ENCODE peak calls at places on chromosomes 1 and 21, in nine cellular contexts. F, O, S, X, V, B, K, H and A are unnamed samples.

GRCh38 chr1:199124351-199124750 is 485.5 kb downstream of the PTPRC start:
- DNase-seq in S (no peak), V (no peak), F (no peak), X (no peak), B (no peak), H (no peak), O (no peak), K (peak), A (no peak)

GRCh38 chr1:109653286-109653685 is 2.6 kb upstream of the GSTM4 start:
- DNase-seq in F (no peak), K (no peak), S (no peak), O (no peak), B (no peak), V (no peak), X (no peak), H (no peak), A (no peak)

GRCh38 chr21:27275294-27275927 is 308.5 kb upstream of the ADAMTS5 start:
- DNase-seq in X (no peak), K (peak), V (no peak), H (peak), F (peak), S (no peak), O (peak), B (no peak), A (no peak)

GRCh38 chr1:54403808-54404261 is 2.4 kb downstream of the SSBP3 start:
- DNase-seq in H (peak), S (no peak), V (no peak), O (no peak), B (no peak), F (peak), K (peak), X (no peak), A (peak)

GRCh38 chr1:27496604-27497155 is 6.7 kb upstream of the WASF2 start:
- DNase-seq in K (peak), O (no peak), S (no peak), F (no peak), X (no peak), V (no peak), B (no peak), H (no peak), A (no peak)

GRCh38 chr1:175466556-175466955 is 274.0 kb upstream of the KIAA0040 start:
- DNase-seq in V (no peak), B (no peak), K (no peak), H (no peak), X (no peak), F (no peak), S (no peak), O (no peak), A (no peak)

GRCh38 chr21:36610201-36610600 is 88.7 kb upstream of the SIM2 start:
- DNase-seq in O (no peak), X (no peak), F (no peak), K (no peak), H (no peak), S (no peak), V (no peak), B (no peak), A (no peak)

GRCh38 chr1:80776286-80776685 is 1024.4 kb upstream of the ADGRL2 start:
- DNase-seq in X (no peak), F (no peak), B (no peak), S (no peak), V (no peak), K (no peak), H (peak), O (no peak), A (no peak)

GRCh38 chr1:156948708-156949107 is 28.3 kb downstream of the LRRC71 start:
- DNase-seq in V (no peak), F (no peak), H (no peak), O (no peak), B (no peak), S (no peak), K (no peak), X (no peak), A (no peak)

GRCh38 chr1:43452789-43453441 is 816 bp downstream of the HYI start:
- DNase-seq in X (no peak), K (peak), B (peak), O (no peak), F (peak), V (no peak), H (peak), S (peak), A (no peak)

GRCh38 chr1:152928671-152929070 is 18.3 kb upstream of the SPRR5 start:
- DNase-seq in V (no peak), S (no peak), H (peak), K (no peak), F (no peak), O (no peak), B (no peak), X (no peak), A (no peak)

GRCh38 chr1:145997156-145998023 is 1.0 kb upstream of the TXNIP start:
- DNase-seq in S (peak), V (peak), O (peak), H (no peak), F (no peak), B (peak), X (no peak), K (peak), A (peak)

GRCh38 chr1:219669042-219669441 is 56.1 kb upstream of the ZC3H11B start:
- DNase-seq in B (no peak), V (no peak), S (no peak), X (no peak), F (no peak), O (no peak), K (no peak), H (no peak), A (no peak)

GRCh38 chr1:44519035-44519676 is 114.1 kb downstream of the RNF220 start:
- DNase-seq in V (no peak), F (no peak), X (no peak), S (no peak), H (no peak), O (no peak), B (no peak), K (no peak), A (no peak)
- H3K4me3 ChIP-seq in V (no peak), F (no peak), X (no peak), S (no peak), H (no peak), O (no peak), B (no peak), K (no peak), A (no peak)

DNA sequence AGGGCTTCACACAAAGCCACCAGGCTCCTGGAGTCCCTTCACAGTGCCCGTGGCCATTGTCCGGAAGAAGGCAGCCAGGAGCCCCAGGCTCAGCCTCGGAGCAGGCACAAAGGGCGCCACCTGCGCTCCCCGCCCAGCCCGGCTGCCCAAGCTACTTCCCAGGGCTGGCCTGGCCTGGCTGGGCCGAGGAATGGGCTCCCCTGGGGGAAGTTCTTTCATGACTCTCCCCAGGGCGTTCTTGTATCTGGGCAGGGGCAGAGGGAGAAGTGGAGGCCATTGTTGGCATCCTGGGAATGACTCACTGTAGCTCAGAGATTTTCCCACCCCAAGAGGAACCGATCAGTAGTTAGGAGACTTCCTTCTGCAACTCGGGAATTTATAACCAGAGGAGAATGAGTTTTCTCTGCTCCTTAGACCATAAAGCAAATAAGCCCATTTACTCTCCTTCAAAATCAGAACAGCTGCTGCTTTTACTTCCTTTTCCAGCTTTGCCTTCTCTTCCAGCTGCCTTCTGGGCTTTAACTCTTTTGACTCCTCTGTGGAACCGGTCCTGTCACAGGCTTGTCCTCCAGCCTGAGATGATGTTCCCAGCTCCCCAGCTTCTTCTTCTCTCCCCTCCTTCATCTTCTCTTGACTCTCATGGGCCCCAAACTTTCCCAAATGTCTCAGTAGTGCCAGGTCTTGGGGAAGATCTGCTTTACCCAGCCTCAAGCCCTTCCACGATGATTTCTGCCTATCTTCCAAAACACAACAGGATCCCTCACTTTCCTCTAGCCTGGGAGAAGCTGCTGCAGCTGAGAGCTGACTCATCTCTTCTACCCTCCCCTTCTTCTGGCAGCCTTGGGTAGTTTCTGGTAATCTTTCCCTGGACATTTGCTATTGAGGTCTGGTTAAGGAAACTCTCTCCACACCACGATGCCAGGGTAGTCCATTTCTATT is 118.7 kb upstream of the CD34 start:
- DNase-seq in S (peak), O (no peak), B (peak), K (peak), V (no peak), H (no peak), F (no peak), X (no peak), A (no peak)
- H3K4me3 ChIP-seq in S (no peak), O (no peak), B (no peak), K (no peak), V (no peak), H (no peak), F (no peak), X (no peak), A (no peak)

DNA sequence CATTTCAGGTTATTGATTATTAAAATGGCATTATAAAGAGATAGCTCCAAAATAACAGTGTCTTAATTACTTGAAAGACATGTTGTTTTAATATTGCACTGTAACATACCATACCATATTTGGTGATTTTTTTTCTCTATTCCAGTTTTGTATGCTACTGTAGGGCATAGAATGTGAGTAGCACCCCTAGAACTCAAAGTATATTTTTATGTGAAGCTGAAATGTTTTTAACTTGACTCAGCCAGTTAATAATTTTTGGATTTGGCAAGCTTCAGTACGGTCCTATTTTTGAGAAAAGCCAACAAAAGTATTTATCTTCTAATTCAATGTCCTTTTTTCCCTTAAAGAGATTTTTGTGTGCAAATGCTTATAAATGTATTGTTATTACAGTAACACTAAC is 593.8 kb downstream of the USP25 start:
- DNase-seq in O (no peak), K (peak), B (no peak), F (no peak), H (no peak), S (no peak), X (no peak), V (no peak), A (no peak)
- H3K4me3 ChIP-seq in O (no peak), K (no peak), B (no peak), F (no peak), H (no peak), S (no peak), X (no peak), V (no peak), A (no peak)

GRCh38 chr1:51237714-51238403 is 1.8 kb downstream of the RNF11 start:
- DNase-seq in F (peak), V (no peak), B (no peak), X (no peak), K (peak), S (no peak), O (no peak), H (peak), A (peak)
- H3K4me3 ChIP-seq in F (peak), V (peak), B (peak), X (peak), K (peak), S (no peak), O (peak), H (peak), A (peak)

GRCh38 chr1:202279806-202280205 is 61.9 kb downstream of the UBE2T start:
- DNase-seq in O (no peak), K (peak), S (no peak), F (peak), X (no peak), B (no peak), V (no peak), H (no peak), A (no peak)

GRCh38 chr1:202282017-202282335 is 59.8 kb downstream of the UBE2T start:
- DNase-seq in B (no peak), O (no peak), K (no peak), V (no peak), F (no peak), S (no peak), X (no peak), H (no peak), A (no peak)

GRCh38 chr1:202281316-202282016 is 60.3 kb downstream of the UBE2T start:
- DNase-seq in V (no peak), S (no peak), X (no peak), K (peak), B (no peak), F (peak), H (peak), O (no peak), A (no peak)

GRCh38 chr1:202278751-202279150 is 63.0 kb downstream of the UBE2T start:
- DNase-seq in B (no peak), K (no peak), H (no peak), V (no peak), F (no peak), X (no peak), S (no peak), O (no peak), A (no peak)

DNA sequence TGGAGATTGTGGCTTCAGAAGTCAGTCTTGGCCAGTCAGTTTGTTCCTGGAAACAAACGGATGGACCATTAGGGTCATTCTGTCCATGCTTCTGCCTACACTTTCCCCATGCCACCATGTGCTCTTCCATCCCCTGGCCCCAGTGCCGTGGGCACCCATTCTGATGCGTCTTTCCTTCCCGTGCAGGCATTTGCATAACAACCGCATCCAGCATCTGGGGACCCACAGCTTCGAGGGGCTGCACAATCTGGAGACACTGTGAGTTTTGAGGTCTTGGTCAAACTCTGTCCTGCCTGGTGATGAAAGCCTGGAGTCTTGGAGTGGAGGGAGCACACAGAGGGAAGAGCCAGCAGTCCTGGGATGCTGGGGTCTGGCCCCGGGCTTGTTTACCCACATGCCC is 61.1 kb downstream of the UBE2T start:
- DNase-seq in F (no peak), V (no peak), O (no peak), B (no peak), X (no peak), K (no peak), H (no peak), S (no peak), A (no peak)
- H3K4me3 ChIP-seq in F (no peak), V (no peak), O (no peak), B (no peak), X (no peak), K (no peak), H (no peak), S (no peak), A (no peak)